ENCODE peak calls at places on chromosomes 2 and 18, in four cellular contexts. One of them, this sample, is unnamed.

GRCh38 chr2:14134737-14135136 is 497.8 kb upstream of the LRATD1 start:
- DNase-seq in mucosa of gallbladder: no peak
- DNase-seq in effector memory CD8-positive, alpha-beta T cell: no peak
- DNase-seq in EL: no peak
- DNase-seq in this sample: no peak

GRCh38 chr2:43676322-43677050 is at the start of gene C1GALT1C1L:
- DNase-seq in mucosa of gallbladder: peak; percentile 22
- DNase-seq in effector memory CD8-positive, alpha-beta T cell: no peak
- DNase-seq in EL: peak; percentile 53
- DNase-seq in this sample: peak; percentile 13

GRCh38 chr2:128273469-128274081 is 45.1 kb downstream of the HS6ST1 start:
- DNase-seq in mucosa of gallbladder: no peak
- DNase-seq in effector memory CD8-positive, alpha-beta T cell: peak; percentile 54
- DNase-seq in EL: no peak
- DNase-seq in this sample: no peak

GRCh38 chr18:21069468-21069867 is 42.1 kb downstream of the ROCK1 start:
- DNase-seq in mucosa of gallbladder: no peak
- DNase-seq in effector memory CD8-positive, alpha-beta T cell: no peak
- DNase-seq in EL: no peak
- DNase-seq in this sample: no peak

GRCh38 chr2:124804014-124804940 is 779.2 kb downstream of the CNTNAP5 start:
- DNase-seq in mucosa of gallbladder: peak; percentile 19
- DNase-seq in effector memory CD8-positive, alpha-beta T cell: no peak
- DNase-seq in EL: peak; percentile 4
- DNase-seq in this sample: peak; percentile 63

GRCh38 chr2:31411771-31412170 is 2.8 kb downstream of the XDH start:
- DNase-seq in mucosa of gallbladder: no peak
- DNase-seq in effector memory CD8-positive, alpha-beta T cell: no peak
- DNase-seq in EL: no peak
- DNase-seq in this sample: no peak

GRCh38 chr18:59551902-59552635 is 145.2 kb downstream of the CCBE1 start:
- DNase-seq in mucosa of gallbladder: no peak
- DNase-seq in effector memory CD8-positive, alpha-beta T cell: no peak
- DNase-seq in EL: no peak
- DNase-seq in this sample: no peak

GRCh38 chr2:217365656-217366055 is 505.8 kb upstream of the TNP1 start:
- DNase-seq in mucosa of gallbladder: no peak
- DNase-seq in effector memory CD8-positive, alpha-beta T cell: no peak
- DNase-seq in EL: no peak
- DNase-seq in this sample: no peak

GRCh38 chr2:187915810-187916209 is 361.6 kb upstream of the TFPI start:
- DNase-seq in mucosa of gallbladder: no peak
- DNase-seq in effector memory CD8-positive, alpha-beta T cell: no peak
- DNase-seq in EL: no peak
- DNase-seq in this sample: no peak

GRCh38 chr2:162221064-162221463 is 22.2 kb downstream of the FAP start:
- DNase-seq in mucosa of gallbladder: peak; percentile 56
- DNase-seq in effector memory CD8-positive, alpha-beta T cell: peak; percentile 50
- DNase-seq in EL: peak; percentile 67
- DNase-seq in this sample: peak; percentile 66

GRCh38 chr2:186068154-186068826 is 329.7 kb downstream of the FSIP2 start:
- DNase-seq in mucosa of gallbladder: peak; percentile 10
- DNase-seq in effector memory CD8-positive, alpha-beta T cell: no peak
- DNase-seq in EL: peak; percentile 1
- DNase-seq in this sample: peak; percentile 39

GRCh38 chr2:150413890-150414289 is 73.6 kb downstream of the RND3 start:
- DNase-seq in mucosa of gallbladder: no peak
- DNase-seq in effector memory CD8-positive, alpha-beta T cell: no peak
- DNase-seq in EL: no peak
- DNase-seq in this sample: no peak

GRCh38 chr2:102514061-102514785 is 41.2 kb downstream of the SLC9A4 start:
- DNase-seq in mucosa of gallbladder: peak; percentile 44
- DNase-seq in effector memory CD8-positive, alpha-beta T cell: no peak
- DNase-seq in EL: peak; percentile 90
- DNase-seq in this sample: peak; percentile 82

GRCh38 chr2:182924311-182924710 is 57.9 kb upstream of the FRZB start:
- DNase-seq in mucosa of gallbladder: no peak
- DNase-seq in effector memory CD8-positive, alpha-beta T cell: no peak
- DNase-seq in EL: no peak
- DNase-seq in this sample: peak; percentile 48

GRCh38 chr2:46991985-46992384 is 76.4 kb upstream of the MCFD2 start:
- DNase-seq in mucosa of gallbladder: no peak
- DNase-seq in effector memory CD8-positive, alpha-beta T cell: no peak
- DNase-seq in EL: no peak
- DNase-seq in this sample: no peak

GRCh38 chr2:119371111-119371510 is 4.3 kb downstream of the DBI start:
- DNase-seq in mucosa of gallbladder: no peak
- DNase-seq in effector memory CD8-positive, alpha-beta T cell: no peak
- DNase-seq in EL: no peak
- DNase-seq in this sample: no peak

GRCh38 chr2:201972621-201973255 is 60.9 kb upstream of the FZD7 start:
- DNase-seq in mucosa of gallbladder: no peak
- DNase-seq in effector memory CD8-positive, alpha-beta T cell: no peak
- DNase-seq in EL: no peak
- DNase-seq in this sample: no peak

GRCh38 chr2:232838406-232838874 is 31.6 kb upstream of the SNORC start:
- DNase-seq in mucosa of gallbladder: no peak
- DNase-seq in effector memory CD8-positive, alpha-beta T cell: peak; percentile 17
- DNase-seq in EL: peak; percentile 43
- DNase-seq in this sample: peak; percentile 43

GRCh38 chr2:202149155-202149762 is 76.2 kb downstream of the KIAA2012 start:
- DNase-seq in mucosa of gallbladder: no peak
- DNase-seq in effector memory CD8-positive, alpha-beta T cell: no peak
- DNase-seq in EL: no peak
- DNase-seq in this sample: no peak

GRCh38 chr2:221463235-221463896 is 108.7 kb downstream of the EPHA4 start:
- DNase-seq in mucosa of gallbladder: no peak
- DNase-seq in effector memory CD8-positive, alpha-beta T cell: no peak
- DNase-seq in EL: no peak
- DNase-seq in this sample: no peak

GRCh38 chr2:72999729-73000725 is 71.5 kb downstream of the SFXN5 start:
- DNase-seq in mucosa of gallbladder: peak; percentile 8
- DNase-seq in effector memory CD8-positive, alpha-beta T cell: no peak
- DNase-seq in EL: peak; percentile 35
- DNase-seq in this sample: no peak

GRCh38 chr2:224612581-224612980 is 27.4 kb upstream of the CUL3 start:
- DNase-seq in mucosa of gallbladder: no peak
- DNase-seq in effector memory CD8-positive, alpha-beta T cell: no peak
- DNase-seq in EL: no peak
- DNase-seq in this sample: no peak

GRCh38 chr2:241933175-241933911 is 63.8 kb downstream of the RTP5 start:
- DNase-seq in mucosa of gallbladder: peak; percentile 30
- DNase-seq in effector memory CD8-positive, alpha-beta T cell: no peak
- DNase-seq in EL: peak; percentile 55
- DNase-seq in this sample: peak; percentile 59

GRCh38 chr2:217927601-217928323 is 75.0 kb downstream of the TNS1 start:
- DNase-seq in mucosa of gallbladder: no peak
- DNase-seq in effector memory CD8-positive, alpha-beta T cell: no peak
- DNase-seq in EL: no peak
- DNase-seq in this sample: no peak